ENCODE peak calls at places on chromosomes 13 and 19, in nine cellular contexts. H is tibial artery; U is uterus; L is thoracic aorta; O is CD8-positive, alpha-beta T cell; M is cardiac muscle cell; K is mesenchymal stem cell; P is A549; R is substantia nigra. A is an unnamed sample.

GRCh38 chr13:95784161-95784880 is 107.4 kb downstream of the DNAJC3 start:
- DNase-seq in H (no peak), U (no peak), L (no peak), O (no peak), M (no peak), K (peak), P (peak), R (no peak), A (no peak)

GRCh38 chr19:18612772-18613588 is at the start of gene TMEM59L:
- DNase-seq in H (no peak), U (no peak), L (no peak), O (peak), M (peak), K (no peak), P (no peak), R (no peak), A (no peak)

GRCh38 chr13:22499919-22500318 is 680.9 kb upstream of the SGCG start:
- DNase-seq in H (no peak), U (no peak), L (no peak), O (no peak), M (no peak), K (no peak), P (no peak), R (no peak), A (no peak)

GRCh38 chr13:96617528-96617927 is 376.7 kb downstream of the OXGR1 start:
- DNase-seq in H (no peak), U (no peak), L (no peak), O (no peak), M (no peak), K (no peak), P (no peak), R (no peak), A (no peak)

GRCh38 chr19:55927991-55928390 is 4.1 kb downstream of the NLRP13 start:
- DNase-seq in H (no peak), U (no peak), L (no peak), O (no peak), M (no peak), K (no peak), P (no peak), R (no peak), A (no peak)

GRCh38 chr19:53881482-53882390 is at the start of gene PRKCG:
- DNase-seq in H (no peak), U (no peak), L (no peak), O (peak), M (peak), K (peak), P (peak), R (no peak), A (no peak)

GRCh38 chr19:1253514-1254080 is 5.2 kb downstream of the MIDN start:
- DNase-seq in H (no peak), U (no peak), L (no peak), O (no peak), M (no peak), K (no peak), P (peak), R (no peak), A (no peak)

GRCh38 chr19:32322541-32322940 is 22.9 kb upstream of the ZNF507 start:
- DNase-seq in H (no peak), U (no peak), L (no peak), O (no peak), M (no peak), K (no peak), P (peak), R (no peak), A (no peak)

GRCh38 chr19:7013678-7014077 is 7.6 kb downstream of the MBD3L2B start:
- DNase-seq in H (no peak), U (no peak), L (no peak), O (no peak), M (no peak), K (no peak), P (no peak), R (no peak), A (no peak)

GRCh38 chr19:7006305-7006704 is 14.9 kb downstream of the MBD3L2B start:
- DNase-seq in H (no peak), U (no peak), L (no peak), O (no peak), M (no peak), K (no peak), P (no peak), R (no peak), A (no peak)

GRCh38 chr19:7004313-7004931 is 16.8 kb downstream of the MBD3L2B start:
- DNase-seq in H (no peak), U (no peak), L (no peak), O (no peak), M (peak), K (peak), P (peak), R (no peak), A (no peak)

GRCh38 chr19:7010722-7011593 is 10.3 kb downstream of the MBD3L2B start:
- DNase-seq in H (no peak), U (no peak), L (no peak), O (no peak), M (no peak), K (no peak), P (no peak), R (no peak), A (no peak)

GRCh38 chr19:7007859-7008258 is 13.4 kb downstream of the MBD3L2B start:
- DNase-seq in H (no peak), U (no peak), L (no peak), O (no peak), M (no peak), K (no peak), P (no peak), R (no peak), A (no peak)
- H3K27ac ChIP-seq in H (no peak), U (no peak), L (no peak), O (no peak), M (no peak), K (no peak), P (no peak), R (no peak), A (no peak)

DNA sequence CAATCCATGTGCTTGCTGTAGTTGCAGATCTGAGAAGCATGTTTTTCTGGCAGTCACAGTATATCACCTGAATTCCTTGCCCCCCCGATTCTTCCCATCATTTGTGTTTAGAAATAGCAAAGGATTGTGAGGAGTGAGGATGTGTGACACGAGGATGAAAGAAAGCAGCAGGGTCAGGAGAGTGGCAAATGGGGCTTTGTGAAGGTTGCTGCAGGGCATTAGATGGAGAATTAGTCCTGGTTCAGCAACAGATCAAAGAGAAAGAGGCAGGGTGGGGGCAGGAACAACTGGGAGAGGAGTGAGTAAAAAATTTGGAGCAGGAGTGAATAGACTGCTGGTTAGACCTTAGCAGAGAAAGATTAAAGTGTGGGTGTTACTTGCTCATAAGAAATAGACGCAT is 47.7 kb upstream of the TNFSF11 start:
- DNase-seq in H (no peak), U (no peak), L (no peak), O (no peak), M (no peak), K (no peak), P (no peak), R (no peak), A (no peak)
- H3K27ac ChIP-seq in H (no peak), U (no peak), L (no peak), O (no peak), M (no peak), K (no peak), P (no peak), R (no peak), A (no peak)

GRCh38 chr19:4541114-4541805 is 1.4 kb upstream of the LRG1 start:
- DNase-seq in H (no peak), U (no peak), L (no peak), O (no peak), M (no peak), K (no peak), P (no peak), R (no peak), A (no peak)

GRCh38 chr19:4539697-4540581 is at the start of gene LRG1:
- DNase-seq in H (no peak), U (peak), L (no peak), O (no peak), M (no peak), K (no peak), P (no peak), R (no peak), A (no peak)

GRCh38 chr19:4538601-4538954 is 1.3 kb downstream of the LRG1 start:
- DNase-seq in H (no peak), U (no peak), L (no peak), O (no peak), M (no peak), K (no peak), P (no peak), R (no peak), A (no peak)

GRCh38 chr19:4537953-4538600 is 1.8 kb downstream of the LRG1 start:
- DNase-seq in H (no peak), U (no peak), L (no peak), O (no peak), M (no peak), K (no peak), P (no peak), R (no peak), A (no peak)

DNA sequence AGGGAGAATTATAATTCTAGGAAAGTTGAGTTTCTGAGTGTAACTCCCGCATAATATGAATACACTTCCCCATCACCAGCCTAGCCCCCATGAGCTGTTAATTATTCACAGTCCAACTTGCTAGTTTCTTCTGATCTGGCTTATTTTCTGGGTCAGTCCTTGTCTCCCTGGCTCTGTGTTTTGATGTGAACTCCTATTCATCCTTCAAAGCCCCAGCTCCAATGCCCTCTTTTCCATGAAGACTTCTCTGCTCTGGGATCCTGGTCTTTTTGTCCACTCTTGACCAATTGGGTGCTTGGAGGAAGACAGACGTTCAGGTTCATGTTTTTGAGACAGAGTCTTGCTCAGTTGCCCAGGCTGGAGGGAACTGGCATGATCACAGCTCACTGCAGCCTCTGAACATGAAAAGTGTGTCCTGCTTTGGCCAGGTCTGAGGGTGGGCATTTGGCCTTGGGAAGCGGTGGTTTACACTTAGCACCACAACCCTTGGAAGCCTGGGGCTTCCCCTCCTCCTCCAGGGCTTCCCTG is 603 bp downstream of the LRG1 start:
- DNase-seq in H (no peak), U (no peak), L (no peak), O (no peak), M (no peak), K (no peak), P (no peak), R (no peak), A (no peak)
- H3K27ac ChIP-seq in H (no peak), U (no peak), L (no peak), O (no peak), M (no peak), K (no peak), P (no peak), R (no peak), A (no peak)

GRCh38 chr13:32125746-32126145 is 94.2 kb downstream of the FRY start:
- DNase-seq in H (no peak), U (no peak), L (no peak), O (no peak), M (no peak), K (no peak), P (no peak), R (no peak), A (no peak)

GRCh38 chr13:32124743-32125142 is 93.2 kb downstream of the FRY start:
- DNase-seq in H (no peak), U (no peak), L (no peak), O (no peak), M (no peak), K (no peak), P (no peak), R (no peak), A (no peak)

GRCh38 chr13:32126756-32127155 is 95.2 kb downstream of the FRY start:
- DNase-seq in H (no peak), U (no peak), L (no peak), O (no peak), M (no peak), K (no peak), P (no peak), R (no peak), A (no peak)

GRCh38 chr13:32125221-32125621 is 93.6 kb downstream of the FRY start:
- DNase-seq in H (no peak), U (peak), L (no peak), O (no peak), M (no peak), K (peak), P (no peak), R (no peak), A (no peak)

GRCh38 chr13:32126298-32126697 is 94.7 kb downstream of the FRY start:
- DNase-seq in H (no peak), U (no peak), L (no peak), O (no peak), M (no peak), K (no peak), P (no peak), R (no peak), A (no peak)
- H3K27ac ChIP-seq in H (peak), U (peak), L (peak), O (no peak), M (no peak), K (no peak), P (no peak), R (no peak), A (peak)

GRCh38 chr19:16088351-16088984 is 12.2 kb downstream of the TPM4 start:
- DNase-seq in H (no peak), U (peak), L (no peak), O (no peak), M (no peak), K (no peak), P (peak), R (no peak), A (no peak)
- H3K27ac ChIP-seq in H (peak), U (peak), L (peak), O (no peak), M (no peak), K (peak), P (peak), R (peak), A (no peak)

GRCh38 chr13:110640591-110641029 is 25.3 kb downstream of the NAXD start:
- DNase-seq in H (peak), U (no peak), L (no peak), O (no peak), M (no peak), K (peak), P (no peak), R (no peak), A (no peak)
- H3K27ac ChIP-seq in H (peak), U (peak), L (no peak), O (no peak), M (peak), K (peak), P (no peak), R (no peak), A (no peak)

A was measured in coronary artery.